ENCODE peak calls at places on chromosomes 11 and 22, in seven cellular contexts. One of them, this sample, is unnamed.
A peak's percentile ranks its signal among the peaks of the same experiment; 100 is the strongest.

GRCh38 chr11:73996161-73996747 is 12.6 kb downstream of the UCP3 start:
- DNase-seq in mesendoderm: no peak
- DNase-seq in IMR-90: no peak
- DNase-seq in mesenchymal stem cell: no peak
- DNase-seq in H9: no peak
- DNase-seq in neuronal stem cell: no peak
- DNase-seq in H1: no peak
- DNase-seq in this sample: no peak

GRCh38 chr22:49953680-49954344 is 6.8 kb upstream of the PIM3 start:
- DNase-seq in mesendoderm: no peak
- DNase-seq in IMR-90: no peak
- DNase-seq in mesenchymal stem cell: no peak
- DNase-seq in H9: no peak
- DNase-seq in neuronal stem cell: no peak
- DNase-seq in H1: no peak
- DNase-seq in this sample: no peak

GRCh38 chr11:2992234-2992999 is at the start of gene NAP1L4:
- DNase-seq in mesendoderm: peak; percentile 99
- DNase-seq in IMR-90: peak; percentile 95
- DNase-seq in mesenchymal stem cell: peak; percentile 96
- DNase-seq in H9: peak; percentile 98
- DNase-seq in neuronal stem cell: peak; percentile 97
- DNase-seq in H1: peak; percentile 93
- DNase-seq in this sample: peak; percentile 98

GRCh38 chr11:1706634-1707400 is 9.8 kb downstream of the KRTAP5-6 start:
- DNase-seq in mesendoderm: no peak
- DNase-seq in IMR-90: no peak
- DNase-seq in mesenchymal stem cell: no peak
- DNase-seq in H9: peak; percentile 55
- DNase-seq in neuronal stem cell: no peak
- DNase-seq in H1: no peak
- DNase-seq in this sample: no peak

GRCh38 chr11:1156506-1157340 is 1.0 kb upstream of the MUC5AC start:
- DNase-seq in mesendoderm: no peak
- DNase-seq in IMR-90: no peak
- DNase-seq in mesenchymal stem cell: no peak
- DNase-seq in H9: no peak
- DNase-seq in neuronal stem cell: no peak
- DNase-seq in H1: no peak
- DNase-seq in this sample: no peak

GRCh38 chr11:104837969-104838639 is 60.2 kb downstream of the CASP12 start:
- DNase-seq in mesendoderm: no peak
- DNase-seq in IMR-90: no peak
- DNase-seq in mesenchymal stem cell: no peak
- DNase-seq in H9: no peak
- DNase-seq in neuronal stem cell: no peak
- DNase-seq in H1: no peak
- DNase-seq in this sample: no peak

GRCh38 chr11:115933564-115933963 is 429.3 kb upstream of the CADM1 start:
- DNase-seq in mesendoderm: no peak
- DNase-seq in IMR-90: no peak
- DNase-seq in mesenchymal stem cell: no peak
- DNase-seq in H9: no peak
- DNase-seq in neuronal stem cell: no peak
- DNase-seq in H1: no peak
- DNase-seq in this sample: no peak

GRCh38 chr11:6695377-6695776 is 12.2 kb upstream of the MRPL17 start:
- DNase-seq in mesendoderm: no peak
- DNase-seq in IMR-90: peak; percentile 60
- DNase-seq in mesenchymal stem cell: peak; percentile 82
- DNase-seq in H9: no peak
- DNase-seq in neuronal stem cell: no peak
- DNase-seq in H1: no peak
- DNase-seq in this sample: no peak

GRCh38 chr11:125990244-125990643 is 44.4 kb downstream of the VSIG10L2 start:
- DNase-seq in mesendoderm: no peak
- DNase-seq in IMR-90: peak; percentile 67
- DNase-seq in mesenchymal stem cell: peak; percentile 11
- DNase-seq in H9: no peak
- DNase-seq in neuronal stem cell: no peak
- DNase-seq in H1: no peak
- DNase-seq in this sample: no peak

GRCh38 chr11:64858467-64859401 is 14.3 kb upstream of the CDC42BPG start:
- DNase-seq in mesendoderm: no peak
- DNase-seq in IMR-90: no peak
- DNase-seq in mesenchymal stem cell: no peak
- DNase-seq in H9: no peak
- DNase-seq in neuronal stem cell: no peak
- DNase-seq in H1: no peak
- DNase-seq in this sample: no peak

GRCh38 chr11:125070699-125071254 is 7.7 kb downstream of the SLC37A2 start:
- DNase-seq in mesendoderm: no peak
- DNase-seq in IMR-90: peak; percentile 64
- DNase-seq in mesenchymal stem cell: peak; percentile 63
- DNase-seq in H9: no peak
- DNase-seq in neuronal stem cell: no peak
- DNase-seq in H1: no peak
- DNase-seq in this sample: peak; percentile 27

GRCh38 chr11:83520849-83521248 is 234.7 kb upstream of the CCDC90B start:
- DNase-seq in mesendoderm: no peak
- DNase-seq in IMR-90: no peak
- DNase-seq in mesenchymal stem cell: no peak
- DNase-seq in H9: no peak
- DNase-seq in neuronal stem cell: no peak
- DNase-seq in H1: no peak
- DNase-seq in this sample: no peak

GRCh38 chr22:18057568-18058209 is 20.1 kb upstream of the PEX26 start:
- DNase-seq in mesendoderm: no peak
- DNase-seq in IMR-90: peak; percentile 100
- DNase-seq in mesenchymal stem cell: peak; percentile 93
- DNase-seq in H9: no peak
- DNase-seq in neuronal stem cell: no peak
- DNase-seq in H1: no peak
- DNase-seq in this sample: peak; percentile 66

GRCh38 chr22:45507798-45508197 is 5.1 kb downstream of the FBLN1 start:
- DNase-seq in mesendoderm: no peak
- DNase-seq in IMR-90: no peak
- DNase-seq in mesenchymal stem cell: no peak
- DNase-seq in H9: no peak
- DNase-seq in neuronal stem cell: no peak
- DNase-seq in H1: no peak
- DNase-seq in this sample: no peak

GRCh38 chr11:18844753-18845367 is 53.3 kb upstream of the PTPN5 start:
- DNase-seq in mesendoderm: peak; percentile 84
- DNase-seq in IMR-90: peak; percentile 33
- DNase-seq in mesenchymal stem cell: peak; percentile 39
- DNase-seq in H9: peak; percentile 50
- DNase-seq in neuronal stem cell: no peak
- DNase-seq in H1: no peak
- DNase-seq in this sample: no peak

GRCh38 chr11:102109896-102110760 is at the start of gene YAP1:
- DNase-seq in mesendoderm: peak; percentile 98
- DNase-seq in IMR-90: peak; percentile 91
- DNase-seq in mesenchymal stem cell: peak; percentile 96
- DNase-seq in H9: peak; percentile 91
- DNase-seq in neuronal stem cell: peak; percentile 94
- DNase-seq in H1: peak; percentile 57
- DNase-seq in this sample: peak; percentile 96

GRCh38 chr22:36934940-36935610 is 21.6 kb downstream of the CSF2RB start:
- DNase-seq in mesendoderm: no peak
- DNase-seq in IMR-90: no peak
- DNase-seq in mesenchymal stem cell: no peak
- DNase-seq in H9: peak; percentile 17
- DNase-seq in neuronal stem cell: no peak
- DNase-seq in H1: no peak
- DNase-seq in this sample: no peak

GRCh38 chr11:58905716-58906547 is 33.4 kb upstream of the GLYATL1 start:
- DNase-seq in mesendoderm: peak; percentile 97
- DNase-seq in IMR-90: peak; percentile 91
- DNase-seq in mesenchymal stem cell: peak; percentile 94
- DNase-seq in H9: peak; percentile 94
- DNase-seq in neuronal stem cell: peak; percentile 86
- DNase-seq in H1: peak; percentile 62
- DNase-seq in this sample: no peak

GRCh38 chr11:46222485-46223251 is 54.8 kb upstream of the CREB3L1 start:
- DNase-seq in mesendoderm: peak; percentile 51
- DNase-seq in IMR-90: peak; percentile 7
- DNase-seq in mesenchymal stem cell: no peak
- DNase-seq in H9: no peak
- DNase-seq in neuronal stem cell: no peak
- DNase-seq in H1: no peak
- DNase-seq in this sample: no peak

GRCh38 chr22:46370584-46371373 is 35.3 kb downstream of the TRMU start:
- DNase-seq in mesendoderm: peak; percentile 41
- DNase-seq in IMR-90: no peak
- DNase-seq in mesenchymal stem cell: no peak
- DNase-seq in H9: no peak
- DNase-seq in neuronal stem cell: no peak
- DNase-seq in H1: no peak
- DNase-seq in this sample: no peak

GRCh38 chr11:120807414-120808150 is 216.3 kb upstream of the TBCEL start:
- DNase-seq in mesendoderm: peak; percentile 88
- DNase-seq in IMR-90: peak; percentile 95
- DNase-seq in mesenchymal stem cell: peak; percentile 93
- DNase-seq in H9: peak; percentile 38
- DNase-seq in neuronal stem cell: peak; percentile 24
- DNase-seq in H1: no peak
- DNase-seq in this sample: peak; percentile 84

GRCh38 chr11:61049854-61050253 is 52.4 kb upstream of the CD5 start:
- DNase-seq in mesendoderm: no peak
- DNase-seq in IMR-90: no peak
- DNase-seq in mesenchymal stem cell: no peak
- DNase-seq in H9: no peak
- DNase-seq in neuronal stem cell: no peak
- DNase-seq in H1: no peak
- DNase-seq in this sample: no peak

GRCh38 chr11:7485854-7486425 is 634 bp downstream of the OLFML1 start:
- DNase-seq in mesendoderm: no peak
- DNase-seq in IMR-90: no peak
- DNase-seq in mesenchymal stem cell: no peak
- DNase-seq in H9: no peak
- DNase-seq in neuronal stem cell: no peak
- DNase-seq in H1: no peak
- DNase-seq in this sample: no peak

GRCh38 chr11:68471360-68472340 is 11.1 kb downstream of the PPP6R3 start:
- DNase-seq in mesendoderm: no peak
- DNase-seq in IMR-90: peak; percentile 29
- DNase-seq in mesenchymal stem cell: no peak
- DNase-seq in H9: no peak
- DNase-seq in neuronal stem cell: no peak
- DNase-seq in H1: no peak
- DNase-seq in this sample: no peak

GRCh38 chr11:3894128-3894731 is 38.8 kb downstream of the STIM1 start:
- DNase-seq in mesendoderm: no peak
- DNase-seq in IMR-90: peak; percentile 22
- DNase-seq in mesenchymal stem cell: peak; percentile 19
- DNase-seq in H9: no peak
- DNase-seq in neuronal stem cell: no peak
- DNase-seq in H1: no peak
- DNase-seq in this sample: peak; percentile 61

DNA sequence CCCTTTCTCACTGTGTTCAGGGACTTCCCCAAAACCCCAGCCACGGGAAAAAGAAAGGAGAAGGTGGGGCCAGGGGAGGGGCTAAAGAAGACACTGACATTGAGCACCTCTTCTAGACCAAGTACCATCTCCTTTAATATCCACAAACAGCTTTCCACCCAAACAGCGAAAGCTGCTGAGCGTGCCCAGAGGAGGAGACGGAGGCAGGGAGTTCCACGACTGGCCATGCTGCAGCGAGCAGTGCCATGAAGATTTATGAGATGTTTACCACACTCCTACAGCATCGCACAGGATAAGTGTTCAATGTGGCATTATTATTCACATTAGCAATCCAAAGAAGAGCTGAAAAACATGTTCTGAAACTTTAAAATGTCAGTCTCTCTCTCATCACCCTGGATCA is 127.4 kb downstream of the LARGE1 start:
- DNase-seq in mesendoderm: no peak
- DNase-seq in IMR-90: no peak
- DNase-seq in mesenchymal stem cell: peak; percentile 55
- DNase-seq in H9: no peak
- DNase-seq in neuronal stem cell: no peak
- DNase-seq in H1: no peak
- DNase-seq in this sample: no peak
- H3K23ac ChIP-seq in mesendoderm: no peak overlapping the region
- H3K23ac ChIP-seq in IMR-90: no peak overlapping the region
- H3K23ac ChIP-seq in mesenchymal stem cell: no peak overlapping the region
- H3K23ac ChIP-seq in H9: no peak overlapping the region
- H3K23ac ChIP-seq in neuronal stem cell: no peak overlapping the region
- H3K23ac ChIP-seq in H1: no peak overlapping the region
- H3K23ac ChIP-seq in this sample: no peak overlapping the region

DNA sequence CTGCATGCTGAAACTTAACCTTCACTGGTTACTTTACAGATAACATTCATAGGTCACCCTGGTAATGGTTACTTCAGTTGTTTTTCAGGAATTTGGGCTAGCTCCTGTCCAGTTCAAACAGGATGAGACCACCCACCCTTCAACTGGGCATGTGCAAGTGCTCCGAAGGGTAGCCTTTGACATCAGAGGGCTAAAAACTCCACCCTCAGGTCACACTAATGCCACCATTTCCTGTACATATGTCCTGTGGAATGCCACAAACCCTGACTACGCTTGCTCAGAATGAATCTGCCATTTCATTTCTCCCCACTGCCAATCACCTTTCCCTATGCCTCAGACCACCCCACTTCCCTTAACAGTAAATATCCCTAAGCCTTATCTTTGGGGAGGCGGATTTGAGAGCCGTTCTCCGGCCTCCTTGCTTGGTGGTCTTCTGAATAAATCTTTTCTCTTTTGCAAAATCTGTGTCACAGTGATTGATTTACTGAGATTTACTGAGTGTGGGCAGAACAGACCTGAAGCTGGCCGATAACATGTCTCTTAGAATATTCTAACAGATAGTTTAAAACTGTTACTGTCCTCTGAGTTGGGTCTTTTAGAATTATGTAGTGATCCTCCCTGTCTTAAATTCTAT is 25.4 kb upstream of the FXYD2 start:
- DNase-seq in mesendoderm: no peak
- DNase-seq in IMR-90: no peak
- DNase-seq in mesenchymal stem cell: no peak
- DNase-seq in H9: peak; percentile 8
- DNase-seq in neuronal stem cell: no peak
- DNase-seq in H1: no peak
- DNase-seq in this sample: no peak
- H3K23ac ChIP-seq in mesendoderm: no peak overlapping the region
- H3K23ac ChIP-seq in IMR-90: no peak overlapping the region
- H3K23ac ChIP-seq in mesenchymal stem cell: no peak overlapping the region
- H3K23ac ChIP-seq in H9: no peak overlapping the region
- H3K23ac ChIP-seq in neuronal stem cell: no peak overlapping the region
- H3K23ac ChIP-seq in H1: no peak overlapping the region
- H3K23ac ChIP-seq in this sample: no peak overlapping the region

GRCh38 chr22:22060200-22061084 is 77.9 kb upstream of the TOP3B start:
- DNase-seq in mesendoderm: peak; percentile 67
- DNase-seq in IMR-90: peak; percentile 24
- DNase-seq in mesenchymal stem cell: peak; percentile 9
- DNase-seq in H9: peak; percentile 86
- DNase-seq in neuronal stem cell: peak; percentile 61
- DNase-seq in H1: peak; percentile 23
- DNase-seq in this sample: peak; percentile 82
- H3K23ac ChIP-seq in mesendoderm: no peak overlapping the region
- H3K23ac ChIP-seq in IMR-90: no peak overlapping the region
- H3K23ac ChIP-seq in mesenchymal stem cell: no peak overlapping the region
- H3K23ac ChIP-seq in H9: no peak overlapping the region
- H3K23ac ChIP-seq in neuronal stem cell: peak overlapping the region; percentile 87
- H3K23ac ChIP-seq in H1: no peak overlapping the region
- H3K23ac ChIP-seq in this sample: no peak overlapping the region

GRCh38 chr11:76671236-76671590 is 666 bp upstream of the LRRC32 start:
- DNase-seq in mesendoderm: no peak
- DNase-seq in IMR-90: no peak
- DNase-seq in mesenchymal stem cell: no peak
- DNase-seq in H9: no peak
- DNase-seq in neuronal stem cell: no peak
- DNase-seq in H1: no peak
- DNase-seq in this sample: no peak
- H3K23ac ChIP-seq in mesendoderm: no peak overlapping the region
- H3K23ac ChIP-seq in IMR-90: no peak overlapping the region
- H3K23ac ChIP-seq in mesenchymal stem cell: no peak overlapping the region
- H3K23ac ChIP-seq in H9: no peak overlapping the region
- H3K23ac ChIP-seq in neuronal stem cell: no peak overlapping the region
- H3K23ac ChIP-seq in H1: no peak overlapping the region
- H3K23ac ChIP-seq in this sample: no peak overlapping the region